ENCODE peak calls at places on chromosomes 6 and 20, in four cellular contexts. P is uterus, T is psoas muscle, W is breast epithelium. K is an unnamed sample. For H3K27me3, the result is how much of the 10 kb centered on the place peaks cover.

GRCh38 chr20:22371843-22372242 is 212.5 kb downstream of the FOXA2 start:
- DNase-seq in P (no peak), T (no peak), W (no peak), K (no peak)

GRCh38 chr6:40928738-40929137 is 110.3 kb downstream of the UNC5CL start:
- DNase-seq in P (no peak), T (no peak), W (no peak), K (no peak)

GRCh38 chr20:20561172-20561571 is 151.3 kb downstream of the RALGAPA2 start:
- DNase-seq in P (no peak), T (no peak), W (no peak), K (no peak)

GRCh38 chr6:146847426-146847825 is 248.7 kb downstream of the ADGB start:
- DNase-seq in P (no peak), T (no peak), W (no peak), K (no peak)

GRCh38 chr6:37653933-37654565 is 43.6 kb downstream of the MDGA1 start:
- DNase-seq in P (no peak), T (no peak), W (no peak), K (peak)

GRCh38 chr6:41371992-41372525 is 36.7 kb downstream of the NCR2 start:
- DNase-seq in P (no peak), T (no peak), W (no peak), K (no peak)

GRCh38 chr6:108944707-108945685 is 96.8 kb downstream of the ARMC2 start:
- DNase-seq in P (peak), T (peak), W (no peak), K (peak)

GRCh38 chr6:52650946-52651345 is 20.0 kb upstream of the TMEM14A start:
- DNase-seq in P (peak), T (no peak), W (no peak), K (peak)

GRCh38 chr6:142850653-142851434 is 94.1 kb downstream of the HIVEP2 start:
- DNase-seq in P (no peak), T (no peak), W (no peak), K (no peak)

GRCh38 chr6:2020909-2021308 is 224.5 kb downstream of the GMDS start:
- DNase-seq in P (no peak), T (no peak), W (no peak), K (peak)

GRCh38 chr6:46648869-46649488 is 3.6 kb downstream of the CYP39A1 start:
- DNase-seq in P (no peak), T (no peak), W (no peak), K (no peak)

GRCh38 chr6:28634758-28635546 is 109.3 kb downstream of the GPX5 start:
- DNase-seq in P (no peak), T (no peak), W (no peak), K (no peak)

GRCh38 chr20:59122377-59122932 is 41.2 kb upstream of the ZNF831 start:
- DNase-seq in P (no peak), T (no peak), W (no peak), K (no peak)

GRCh38 chr20:35264755-35265154 is 13.2 kb downstream of the MMP24OS start:
- DNase-seq in P (no peak), T (no peak), W (no peak), K (peak)

GRCh38 chr6:110185879-110186278 is 5.7 kb downstream of the CDC40 start:
- DNase-seq in P (no peak), T (no peak), W (no peak), K (no peak)
- H3K4me3 ChIP-seq in P (no peak), T (no peak), W (no peak), K (no peak)

GRCh38 chr6:159892053-159892452 is 1.3 kb downstream of the MAS1 start:
- DNase-seq in P (no peak), T (no peak), W (no peak), K (no peak)

GRCh38 chr6:159890201-159890600 is 587 bp upstream of the MAS1 start:
- DNase-seq in P (no peak), T (no peak), W (no peak), K (no peak)

GRCh38 chr6:159887761-159888160 is 3.0 kb upstream of the MAS1 start:
- DNase-seq in P (no peak), T (no peak), W (no peak), K (no peak)

GRCh38 chr6:159893064-159893463 is 2.3 kb downstream of the MAS1 start:
- DNase-seq in P (no peak), T (no peak), W (no peak), K (no peak)

GRCh38 chr6:159890802-159891201 is at the start of gene MAS1:
- DNase-seq in P (no peak), T (no peak), W (no peak), K (no peak)
- H3K27me3 ChIP-seq in P (under half), T (under half), W (under half), K (under half)

GRCh38 chr6:33072508-33073100 is 845 bp downstream of the HLA-DPA1 start:
- DNase-seq in P (no peak), T (no peak), W (no peak), K (no peak)
- H3K4me3 ChIP-seq in P (no peak), T (peak), W (peak), K (no peak)

GRCh38 chr20:49415005-49415663 is 67.3 kb downstream of the KCNB1 start:
- DNase-seq in P (peak), T (no peak), W (no peak), K (no peak)
- H3K27me3 ChIP-seq in P (under half), T (under half), W (under half), K (under half)

DNA sequence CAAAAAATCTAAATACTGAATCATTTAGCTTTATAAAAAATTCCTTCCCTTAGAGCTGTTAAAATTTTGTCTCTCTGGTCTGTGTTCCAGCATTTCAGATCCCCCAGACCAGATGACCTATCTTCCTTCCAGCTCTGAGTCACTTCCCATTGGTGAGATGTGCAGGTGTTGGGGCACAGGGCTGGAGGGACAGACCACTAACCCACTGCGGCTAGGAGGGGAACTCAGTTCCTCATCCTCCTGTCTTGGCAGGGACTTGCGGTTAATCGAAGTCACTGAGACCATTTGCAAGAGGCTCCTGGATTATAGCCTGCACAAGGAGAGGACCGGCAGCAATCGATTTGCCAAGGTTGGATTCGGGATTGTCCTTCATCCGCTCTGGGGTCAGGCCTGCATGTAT is 6.0 kb downstream of the CNPY3 start:
- DNase-seq in P (no peak), T (no peak), W (no peak), K (no peak)
- H3K4me3 ChIP-seq in P (no peak), T (no peak), W (no peak), K (no peak)

GRCh38 chr20:48381353-48382120 is 446.3 kb downstream of the PREX1 start:
- DNase-seq in P (no peak), T (no peak), W (no peak), K (no peak)
- H3K27me3 ChIP-seq in P (under half), T (under half), W (under half), K (under half)

GRCh38 chr6:139219271-139219729 is 72.5 kb downstream of the TXLNB start:
- DNase-seq in P (peak), T (peak), W (peak), K (peak)
- H3K4me3 ChIP-seq in P (no peak), T (peak), W (no peak), K (no peak)

GRCh38 chr20:15012551-15012950 is 675.1 kb upstream of the FLRT3 start:
- DNase-seq in P (no peak), T (no peak), W (no peak), K (no peak)
- H3K27me3 ChIP-seq in P (under half), T (under half), W (under half), K (under half)

GRCh38 chr6:157813757-157814455 is 9.1 kb upstream of the SNX9 start:
- DNase-seq in P (peak), T (no peak), W (no peak), K (peak)
- H3K4me3 ChIP-seq in P (no peak), T (no peak), W (no peak), K (peak)

GRCh38 chr20:60750909-60751308 is 501.2 kb upstream of the CDH4 start:
- DNase-seq in P (no peak), T (no peak), W (no peak), K (no peak)

GRCh38 chr20:60751826-60752225 is 500.2 kb upstream of the CDH4 start:
- DNase-seq in P (no peak), T (no peak), W (no peak), K (no peak)

GRCh38 chr20:60749804-60750602 is 502.1 kb upstream of the CDH4 start:
- DNase-seq in P (no peak), T (no peak), W (no peak), K (peak)

GRCh38 chr20:60752741-60753420 is 499.2 kb upstream of the CDH4 start:
- DNase-seq in P (no peak), T (no peak), W (no peak), K (no peak)

DNA sequence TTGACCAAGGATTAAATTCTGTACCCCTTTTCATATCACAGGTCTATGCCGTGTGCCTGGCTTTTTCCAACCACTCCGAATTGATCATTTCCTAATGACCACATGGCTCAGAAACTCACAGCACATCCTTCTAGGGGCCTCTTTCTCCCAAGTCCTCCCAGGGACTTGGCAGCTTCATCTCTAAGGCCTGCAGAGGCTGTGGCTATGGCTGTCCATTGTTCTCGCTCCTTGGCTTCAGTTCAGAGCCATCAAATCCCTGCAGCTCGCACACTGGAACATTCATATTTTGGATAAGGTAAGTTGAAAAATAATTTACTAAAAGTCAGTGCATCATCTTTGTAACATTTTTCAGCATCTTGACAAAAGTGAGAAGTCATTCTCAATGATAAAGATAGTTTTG is 497.2 kb upstream of the CDH4 start:
- DNase-seq in P (no peak), T (no peak), W (no peak), K (no peak)
- H3K27me3 ChIP-seq in P (under half), T (under half), W (under half), K (under half)

K was measured in MG63.